ENCODE peak calls at places on chromosomes 1 and 21, in seven cellular contexts. T, P, N, U, F, B and Q are unnamed samples.

GRCh38 chr1:27388337-27389005 is 4.0 kb upstream of the GPR3 start:
- DNase-seq in T (peak; percentile 68), P (no peak), N (peak; percentile 47), U (peak; percentile 63), F (peak; percentile 56), B (peak; percentile 55), Q (peak; percentile 72)

GRCh38 chr1:229015791-229016190 is 255.1 kb upstream of the RAB4A start:
- DNase-seq in T (no peak), P (no peak), N (no peak), U (no peak), F (no peak), B (no peak), Q (no peak)

GRCh38 chr1:169106921-169107672 is 607 bp downstream of the ATP1B1 start:
- DNase-seq in T (peak; percentile 21), P (peak; percentile 69), N (no peak), U (no peak), F (peak; percentile 45), B (no peak), Q (peak; percentile 38)

GRCh38 chr1:24861821-24862727 is 68.0 kb downstream of the RUNX3 start:
- DNase-seq in T (no peak), P (no peak), N (no peak), U (no peak), F (peak; percentile 26), B (no peak), Q (no peak)

GRCh38 chr1:246155923-246156322 is 351.2 kb downstream of the SMYD3 start:
- DNase-seq in T (no peak), P (no peak), N (no peak), U (no peak), F (peak; percentile 70), B (no peak), Q (no peak)

GRCh38 chr1:109258481-109259466 is 9.4 kb downstream of the CELSR2 start:
- DNase-seq in T (no peak), P (peak; percentile 62), N (no peak), U (no peak), F (no peak), B (no peak), Q (no peak)

GRCh38 chr1:70284366-70284765 is 63.2 kb downstream of the SRSF11 start:
- DNase-seq in T (no peak), P (no peak), N (no peak), U (no peak), F (no peak), B (no peak), Q (no peak)

GRCh38 chr1:59272507-59272906 is 24.4 kb upstream of the FGGY start:
- DNase-seq in T (no peak), P (no peak), N (no peak), U (no peak), F (peak; percentile 59), B (no peak), Q (no peak)

GRCh38 chr21:46003575-46004007 is 22.0 kb downstream of the COL6A1 start:
- DNase-seq in T (no peak), P (no peak), N (no peak), U (no peak), F (no peak), B (no peak), Q (no peak)

GRCh38 chr1:24418898-24419628 is 3.5 kb downstream of the NIPAL3 start:
- DNase-seq in T (no peak), P (no peak), N (no peak), U (no peak), F (peak; percentile 82), B (no peak), Q (peak; percentile 28)

GRCh38 chr1:61388586-61388985 is 306.2 kb downstream of the NFIA start:
- DNase-seq in T (no peak), P (no peak), N (no peak), U (no peak), F (peak; percentile 83), B (no peak), Q (no peak)

GRCh38 chr1:203643213-203644045 is 16.8 kb downstream of the ATP2B4 start:
- DNase-seq in T (no peak), P (no peak), N (no peak), U (no peak), F (peak; percentile 60), B (no peak), Q (no peak)

GRCh38 chr21:24895885-24896734 is 711.2 kb downstream of the MRPL39 start:
- DNase-seq in T (no peak), P (no peak), N (no peak), U (peak; percentile 15), F (peak; percentile 8), B (no peak), Q (no peak)

GRCh38 chr1:227937531-227938145 is 10.1 kb downstream of the WNT9A start:
- DNase-seq in T (no peak), P (peak; percentile 16), N (no peak), U (no peak), F (no peak), B (no peak), Q (no peak)

GRCh38 chr1:30868833-30869435 is 39.6 kb downstream of the SDC3 start:
- DNase-seq in T (no peak), P (peak; percentile 11), N (no peak), U (no peak), F (no peak), B (no peak), Q (no peak)

GRCh38 chr1:243596441-243597183 is 253.4 kb downstream of the AKT3 start:
- DNase-seq in T (no peak), P (no peak), N (no peak), U (no peak), F (peak; percentile 94), B (no peak), Q (no peak)

GRCh38 chr1:192379536-192379935 is 62.7 kb downstream of the RGS21 start:
- DNase-seq in T (no peak), P (no peak), N (no peak), U (no peak), F (no peak), B (no peak), Q (no peak)

GRCh38 chr1:94528271-94528670 is 13.3 kb downstream of the F3 start:
- DNase-seq in T (no peak), P (no peak), N (no peak), U (no peak), F (no peak), B (no peak), Q (no peak)

GRCh38 chr21:41736423-41736822 is 30.4 kb downstream of the RIPK4 start:
- DNase-seq in T (no peak), P (no peak), N (no peak), U (no peak), F (no peak), B (no peak), Q (no peak)